ENCODE peak calls at places on chromosome 1, in four cellular contexts. Y, W, P and J are unnamed samples.

GRCh38 chr1:76687324-76688018 is 179.8 kb upstream of the ST6GALNAC5 start:
- DNase-seq in W (no peak), P (no peak), Y (no peak), J (no peak)

GRCh38 chr1:234330843-234331215 is 42.4 kb upstream of the COA6 start:
- DNase-seq in W (no peak), P (no peak), Y (no peak), J (no peak)

GRCh38 chr1:116871772-116872146 is 38.0 kb upstream of the PTGFRN start:
- DNase-seq in Y (no peak), W (no peak), P (no peak), J (no peak)

GRCh38 chr1:230891413-230891812 is 23.1 kb upstream of the C1orf198 start:
- DNase-seq in W (no peak), P (no peak), Y (no peak), J (no peak)

GRCh38 chr1:156804572-156805243 is 11.9 kb downstream of the SH2D2A start:
- DNase-seq in P (no peak), Y (no peak), W (no peak), J (peak)

GRCh38 chr1:24856787-24857527 is 73.1 kb downstream of the RUNX3 start:
- DNase-seq in Y (no peak), P (no peak), W (no peak), J (no peak)

GRCh38 chr1:182617734-182618288 is 13.6 kb upstream of the RGS16 start:
- DNase-seq in Y (no peak), W (no peak), P (no peak), J (no peak)

GRCh38 chr1:117077267-117077666 is 17.1 kb downstream of the TTF2 start:
- DNase-seq in W (no peak), Y (no peak), P (no peak), J (no peak)

GRCh38 chr1:236522937-236523703 is 662 bp upstream of the LGALS8 start:
- DNase-seq in W (no peak), Y (no peak), P (no peak), J (no peak)

GRCh38 chr1:218573871-218574270 is 228.7 kb downstream of the TGFB2 start:
- DNase-seq in Y (no peak), P (no peak), W (no peak), J (no peak)

GRCh38 chr1:38919075-38919474 is 22.6 kb downstream of the RHBDL2 start:
- DNase-seq in P (no peak), W (no peak), Y (no peak), J (no peak)

GRCh38 chr1:20702416-20702815 is 15.4 kb downstream of the KIF17 start:
- DNase-seq in W (no peak), Y (no peak), P (no peak), J (no peak)

GRCh38 chr1:223737342-223737741 is 25.0 kb downstream of the CAPN2 start:
- DNase-seq in W (no peak), P (no peak), Y (no peak), J (no peak)

GRCh38 chr1:61157420-61157987 is 75.1 kb downstream of the NFIA start:
- DNase-seq in W (no peak), Y (no peak), P (no peak), J (peak)

GRCh38 chr1:1858382-1859086 is 32.4 kb downstream of the GNB1 start:
- DNase-seq in Y (peak), W (no peak), P (no peak), J (no peak)

GRCh38 chr1:109613396-109614147 is 5.8 kb downstream of the GNAT2 start:
- DNase-seq in W (no peak), Y (no peak), P (no peak), J (no peak)

GRCh38 chr1:221715321-221716169 is 26.3 kb downstream of the DUSP10 start:
- DNase-seq in P (no peak), Y (no peak), W (no peak), J (no peak)

GRCh38 chr1:40777224-40777970 is 6.2 kb upstream of the KCNQ4 start:
- DNase-seq in Y (peak), P (no peak), W (no peak), J (no peak)

GRCh38 chr1:28755701-28756100 is 19.0 kb downstream of the YTHDF2 start:
- DNase-seq in P (no peak), Y (no peak), W (no peak), J (no peak)

GRCh38 chr1:190479537-190479936 is 1.9 kb upstream of the BRINP3 start:
- DNase-seq in P (no peak), Y (no peak), W (no peak), J (no peak)

DNA sequence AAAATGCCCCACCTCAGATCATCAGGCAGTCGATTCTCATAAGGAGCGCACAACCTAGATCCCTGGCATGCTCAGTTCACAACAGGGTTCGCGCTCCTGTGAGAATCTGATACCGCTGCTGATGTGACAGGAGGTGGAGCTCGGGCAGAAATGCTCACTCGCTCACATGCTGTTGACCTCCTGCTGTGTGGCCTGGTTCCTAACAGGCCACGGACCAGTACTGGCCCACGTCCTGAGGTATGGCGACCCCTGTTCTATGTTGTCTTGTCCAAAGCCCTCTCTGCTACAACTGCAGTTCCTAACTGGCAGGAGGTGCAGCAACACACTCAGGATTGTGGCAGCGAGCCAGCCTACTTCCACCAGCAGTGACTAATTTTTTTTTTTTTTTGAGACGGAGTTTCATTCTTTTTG is 70.6 kb downstream of the CLSTN1 start:
- DNase-seq in Y (no peak), P (no peak), W (no peak), J (no peak)
- TF ChIP-seq SPI1 in Y (no peak), P (no peak), W (no peak), J (no peak)

GRCh38 chr1:153546796-153547559 is 1.4 kb upstream of the S100A4 start:
- DNase-seq in Y (no peak), P (no peak), W (no peak), J (no peak)
- TF ChIP-seq POLR2AphosphoS5 in Y (no peak), P (no peak), W (no peak), J (no peak)

DNA sequence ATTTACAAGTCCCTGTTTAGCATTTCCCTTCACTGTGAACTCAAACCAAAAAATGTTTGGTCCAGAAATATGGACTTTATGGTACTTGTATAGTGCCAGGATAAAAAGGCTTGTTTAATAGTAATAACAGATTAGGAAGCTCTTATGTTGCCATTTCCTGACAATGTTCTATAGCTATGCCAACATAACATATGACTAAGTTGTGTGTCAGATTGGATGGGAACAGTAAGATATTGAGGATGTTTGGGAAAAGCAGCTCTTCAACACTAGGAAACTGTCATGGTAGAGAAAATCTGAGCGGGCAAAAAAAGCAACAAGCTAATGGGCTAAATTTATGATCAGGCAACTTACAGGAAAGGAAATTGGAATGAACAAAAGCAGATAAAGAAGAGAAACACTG is 287.1 kb upstream of the ADGRL4 start:
- DNase-seq in P (no peak), Y (no peak), W (no peak), J (no peak)
- TF ChIP-seq SPI1 in P (no peak), Y (no peak), W (no peak), J (no peak)

GRCh38 chr1:208203848-208204609 is 40.2 kb downstream of the PLXNA2 start:
- DNase-seq in W (no peak), P (no peak), Y (no peak), J (no peak)

GRCh38 chr1:208202333-208202987 is 41.7 kb downstream of the PLXNA2 start:
- DNase-seq in W (no peak), P (no peak), Y (no peak), J (no peak)

GRCh38 chr1:208200116-208200515 is 44.1 kb downstream of the PLXNA2 start:
- DNase-seq in P (no peak), W (no peak), Y (no peak), J (no peak)

GRCh38 chr1:208203127-208203847 is 40.9 kb downstream of the PLXNA2 start:
- DNase-seq in P (no peak), Y (no peak), W (no peak), J (no peak)

DNA sequence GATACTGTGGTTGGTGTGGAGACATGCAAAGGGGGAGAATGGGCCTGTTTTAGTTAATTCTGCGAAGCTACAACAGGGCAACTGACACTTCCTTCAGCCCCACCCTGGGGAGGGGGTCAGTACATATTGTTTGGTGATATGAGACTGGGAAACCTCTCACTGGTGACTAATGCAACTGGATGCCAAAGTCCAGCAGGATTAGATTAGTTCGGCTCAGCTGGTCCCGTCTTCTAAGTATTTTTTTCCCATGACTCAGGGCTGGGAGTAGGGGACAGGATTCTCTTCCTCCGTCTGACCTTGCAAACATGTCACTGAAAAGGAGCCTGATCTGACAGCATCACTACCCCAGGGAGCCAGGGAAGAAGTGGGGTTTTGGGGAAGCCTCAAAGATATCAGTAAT is 42.9 kb downstream of the PLXNA2 start:
- DNase-seq in W (no peak), P (no peak), Y (no peak), J (no peak)
- TF ChIP-seq POLR2AphosphoS5 in W (no peak), P (no peak), Y (no peak), J (no peak)

GRCh38 chr1:184112176-184112948 is 60.8 kb downstream of the TSEN15 start:
- DNase-seq in W (no peak), P (no peak), Y (no peak), J (no peak)

GRCh38 chr1:184118051-184118450 is 66.5 kb downstream of the TSEN15 start:
- DNase-seq in P (no peak), Y (no peak), W (no peak), J (no peak)

GRCh38 chr1:184114818-184115398 is 63.4 kb downstream of the TSEN15 start:
- DNase-seq in P (no peak), Y (no peak), W (no peak), J (no peak)

GRCh38 chr1:184113251-184113650 is 61.7 kb downstream of the TSEN15 start:
- DNase-seq in Y (no peak), W (no peak), P (no peak), J (no peak)

DNA sequence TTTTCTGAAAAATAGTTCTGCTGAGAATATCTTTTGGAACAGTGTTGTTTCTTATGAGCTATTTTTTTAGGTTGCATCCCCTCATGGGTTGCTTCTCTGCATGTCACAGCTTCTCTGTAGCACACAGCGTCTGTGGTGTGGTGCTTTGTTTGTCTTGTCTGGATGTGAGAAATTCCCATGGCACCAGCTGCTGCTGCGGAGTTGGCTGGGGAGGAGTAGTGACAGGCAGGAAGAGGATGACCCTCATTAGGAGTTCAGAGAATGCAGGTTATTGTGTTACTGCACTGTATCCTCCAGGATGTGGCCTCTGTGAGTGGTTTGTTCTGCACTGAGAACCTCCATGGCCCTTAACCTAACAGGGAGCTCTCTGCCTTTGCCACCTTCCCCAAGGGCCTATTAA is 64.8 kb downstream of the TSEN15 start:
- DNase-seq in W (no peak), P (no peak), Y (no peak), J (no peak)
- TF ChIP-seq SPI1 in W (no peak), P (no peak), Y (no peak), J (no peak)

DNA sequence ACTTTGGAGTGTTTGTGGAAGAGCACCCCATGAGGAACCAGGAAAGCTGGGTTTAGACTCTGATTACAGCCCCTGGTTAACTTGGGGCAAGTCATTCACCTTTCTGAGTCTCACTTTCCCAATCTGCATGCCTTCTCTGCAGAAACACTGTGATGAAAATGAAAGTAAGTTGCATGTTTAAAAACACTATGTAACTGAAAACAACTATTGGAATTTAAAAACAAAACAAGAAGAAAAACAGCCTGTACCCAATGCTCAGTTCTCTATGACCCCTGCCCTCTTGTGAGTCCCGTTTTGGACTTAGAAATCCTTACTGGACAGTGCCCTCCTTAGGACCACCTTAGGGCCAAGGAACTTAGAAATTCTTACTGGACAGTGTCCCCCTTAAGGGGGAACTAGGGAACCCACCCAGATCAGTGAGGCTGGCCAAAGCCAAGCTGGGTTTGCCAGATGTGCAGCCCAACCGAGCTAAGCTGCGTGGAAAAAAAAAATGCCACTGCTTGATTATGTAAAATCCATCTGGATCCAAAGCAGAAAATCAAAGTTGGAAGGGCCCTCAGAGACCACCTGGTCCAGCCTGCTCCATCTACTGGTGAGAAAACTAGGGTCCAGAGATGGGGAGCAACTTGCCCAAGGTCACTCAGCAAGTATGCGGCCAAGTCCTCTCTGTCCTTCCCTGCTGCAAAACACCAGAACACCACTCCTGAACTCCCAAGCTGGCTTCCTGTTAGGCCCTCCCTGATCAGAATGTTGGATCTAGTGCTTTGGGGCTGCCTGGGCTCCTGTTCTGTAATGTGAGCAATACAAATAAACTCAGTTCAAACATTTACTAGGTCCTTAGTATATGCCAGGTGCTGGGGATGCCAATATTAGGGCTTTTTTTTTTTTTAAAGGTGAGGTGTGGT is 77.7 kb downstream of the MRPL37 start:
- DNase-seq in P (peak), W (no peak), Y (no peak), J (no peak)
- TF ChIP-seq POLR2AphosphoS5 in P (no peak), W (no peak), Y (no peak), J (no peak)

GRCh38 chr1:91217911-91218310 is 186.7 kb downstream of the HFM1 start:
- DNase-seq in Y (no peak), P (no peak), W (no peak), J (no peak)
- TF ChIP-seq SPI1 in Y (no peak), P (no peak), W (no peak), J (no peak)

GRCh38 chr1:22877112-22877915 is 95.4 kb downstream of the LACTBL1 start:
- DNase-seq in Y (no peak), P (no peak), W (no peak), J (no peak)

GRCh38 chr1:22877980-22878379 is 94.7 kb downstream of the LACTBL1 start:
- DNase-seq in P (no peak), W (no peak), Y (no peak), J (no peak)

GRCh38 chr1:22878626-22879025 is 94.0 kb downstream of the LACTBL1 start:
- DNase-seq in Y (no peak), P (no peak), W (no peak), J (no peak)

GRCh38 chr1:22879445-22879844 is 93.2 kb downstream of the LACTBL1 start:
- DNase-seq in P (no peak), W (no peak), Y (no peak), J (no peak)

DNA sequence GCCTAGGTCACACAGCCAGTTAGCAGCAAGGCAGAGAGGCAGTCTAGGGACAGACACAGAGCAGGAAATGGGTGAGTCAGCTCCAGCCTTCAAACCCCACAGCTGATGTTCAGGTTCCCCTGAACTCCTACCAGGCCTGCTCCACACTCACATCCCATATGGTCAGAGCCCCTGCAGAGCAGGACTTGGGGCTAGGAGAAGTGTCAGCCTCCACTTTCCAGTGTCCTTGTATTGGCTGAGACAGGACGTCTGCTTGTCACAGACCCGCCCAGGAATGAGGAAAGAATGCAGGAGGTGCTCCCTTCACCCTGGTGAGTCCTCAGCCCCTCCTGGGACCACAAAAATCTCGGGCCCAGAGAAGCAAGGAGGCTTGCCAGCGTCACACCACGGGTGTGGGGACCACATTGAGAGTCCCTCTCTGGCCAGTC is 92.5 kb downstream of the LACTBL1 start:
- DNase-seq in Y (no peak), P (no peak), W (no peak), J (no peak)
- TF ChIP-seq POLR2AphosphoS5 in Y (no peak), P (no peak), W (no peak), J (no peak)